ENCODE peak calls at places on chromosomes 16 and 17, in four cellular contexts. L is neural progenitor cell, S is Panc1, J is aorta. Q is an unnamed sample.

GRCh38 chr17:146546-146945 is 9.2 kb downstream of the SCGB1C2 start:
- DNase-seq in J (peak; percentile 61), L (no peak), S (no peak), Q (no peak)

GRCh38 chr17:41734949-41735313 is 488 bp upstream of the HAP1 start:
- DNase-seq in L (peak; percentile 71), S (no peak), J (no peak), Q (no peak)

GRCh38 chr17:79042421-79043190 is 18.6 kb downstream of the C1QTNF1 start:
- DNase-seq in S (no peak), L (peak; percentile 60), J (peak; percentile 91), Q (no peak)

GRCh38 chr17:2025220-2025621 is at the start of gene RTN4RL1:
- DNase-seq in L (peak; percentile 81), J (peak; percentile 90), S (no peak), Q (no peak)

GRCh38 chr17:57861737-57862409 is 12.0 kb upstream of the MRPS23 start:
- DNase-seq in S (no peak), J (peak; percentile 91), L (peak; percentile 68), Q (no peak)

GRCh38 chr17:45648642-45649041 is 135.5 kb upstream of the CRHR1 start:
- DNase-seq in S (no peak), L (peak; percentile 65), J (peak; percentile 42), Q (no peak)

GRCh38 chr16:71255721-71256120 is 25.2 kb upstream of the HYDIN start:
- DNase-seq in L (peak; percentile 11), S (no peak), J (no peak), Q (no peak)

GRCh38 chr17:65901394-65901793 is 290.5 kb downstream of the CEP112 start:
- DNase-seq in S (no peak), L (no peak), J (no peak), Q (no peak)

GRCh38 chr17:67994827-67995567 is 1.3 kb downstream of the C17orf58 start:
- DNase-seq in L (no peak), S (no peak), J (no peak), Q (no peak)

GRCh38 chr16:76201385-76201784 is 75.8 kb upstream of the CNTNAP4 start:
- DNase-seq in L (no peak), J (no peak), S (no peak), Q (no peak)

GRCh38 chr17:37742762-37743611 is 1.9 kb downstream of the HNF1B start:
- DNase-seq in J (no peak), S (no peak), L (peak; percentile 59), Q (no peak)

GRCh38 chr17:8785547-8786412 is 13.4 kb downstream of the MFSD6L start:
- DNase-seq in J (peak; percentile 96), L (peak; percentile 86), S (peak; percentile 56), Q (peak; percentile 24)

GRCh38 chr17:4175921-4176802 is 33.2 kb downstream of the CYB5D2 start:
- DNase-seq in S (no peak), L (no peak), J (peak; percentile 61), Q (no peak)

GRCh38 chr16:2003827-2004641 is 5.6 kb downstream of the ZNF598 start:
- DNase-seq in L (peak; percentile 99), S (no peak), J (peak; percentile 95), Q (no peak)

GRCh38 chr16:27951752-27952151 is 111.8 kb downstream of the GSG1L start:
- DNase-seq in S (no peak), J (peak; percentile 30), L (no peak), Q (no peak)

GRCh38 chr16:11430601-11431317 is 85.5 kb downstream of the RMI2 start:
- DNase-seq in J (no peak), L (no peak), S (no peak), Q (no peak)

GRCh38 chr16:89072216-89073130 is 21.2 kb upstream of the ACSF3 start:
- DNase-seq in S (no peak), J (no peak), L (no peak), Q (no peak)

GRCh38 chr16:69073181-69073669 is 32.2 kb upstream of the HAS3 start:
- DNase-seq in L (no peak), S (peak; percentile 87), J (no peak), Q (no peak)

GRCh38 chr16:74026373-74027281 is 270.0 kb upstream of the PSMD7 start:
- DNase-seq in S (no peak), L (peak; percentile 65), J (no peak), Q (no peak)

GRCh38 chr16:85930321-85930720 is 31.4 kb downstream of the IRF8 start:
- DNase-seq in J (no peak), S (no peak), L (no peak), Q (no peak)

GRCh38 chr17:81091774-81092517 is 57.0 kb downstream of the BAIAP2 start:
- DNase-seq in L (no peak), S (no peak), J (no peak), Q (no peak)

GRCh38 chr16:26952411-26952810 is 114.3 kb upstream of the C16orf82 start:
- DNase-seq in S (no peak), J (no peak), L (no peak), Q (no peak)

GRCh38 chr17:64382184-64382583 is 8.5 kb downstream of the PECAM1 start:
- DNase-seq in J (no peak), S (no peak), L (no peak), Q (no peak)

GRCh38 chr17:33385133-33385532 is 92.0 kb upstream of the ASIC2 start:
- DNase-seq in S (no peak), J (no peak), L (peak; percentile 53), Q (no peak)

GRCh38 chr16:68265078-68265925 is 976 bp downstream of the SLC7A6 start:
- DNase-seq in J (peak; percentile 82), L (peak; percentile 50), S (no peak), Q (no peak)

GRCh38 chr17:29592850-29593545 is at the start of gene ANKRD13B:
- DNase-seq in S (no peak), L (peak; percentile 76), J (peak; percentile 87), Q (no peak)

GRCh38 chr16:54194008-54194731 is 92.4 kb downstream of the IRX3 start:
- DNase-seq in S (no peak), L (peak; percentile 55), J (peak; percentile 85), Q (no peak)

GRCh38 chr16:72371307-72372081 is 199.5 kb upstream of the PMFBP1 start:
- DNase-seq in J (no peak), L (peak; percentile 83), S (no peak), Q (no peak)

GRCh38 chr17:19431691-19432090 is 20.7 kb downstream of the RNF112 start:
- DNase-seq in L (peak; percentile 55), S (no peak), J (no peak), Q (no peak)

GRCh38 chr16:9090101-9090959 is 1.1 kb upstream of the HAPSTR1 start:
- DNase-seq in S (no peak), L (peak; percentile 80), J (peak; percentile 84), Q (no peak)

Q was measured in SK-N-MC.